ENCODE peak calls at places on chromosomes 13 and 19, in eight cellular contexts. L is midbrain, H is cardiac fibroblast, K is Kasumi-1, I is HCEC 1CT, G is neural crest cell, Y is heart left ventricle, X is cardiac muscle cell. T is an unnamed sample.

GRCh38 chr13:18949489-18949761 is 232.2 kb downstream of the TUBA3C start:
- DNase-seq in L (no peak), K (no peak), G (no peak), H (no peak), X (no peak), Y (no peak), I (no peak), T (no peak)

GRCh38 chr19:40960062-40960685 is 30.9 kb upstream of the CYP2B6 start:
- DNase-seq in H (no peak), X (no peak), L (no peak), K (no peak), Y (no peak), G (no peak), I (no peak), T (no peak)

GRCh38 chr19:17095141-17095919 is 19.8 kb downstream of the MYO9B start:
- DNase-seq in X (no peak), H (peak; percentile 98), L (no peak), Y (peak; percentile 73), K (no peak), G (no peak), I (peak; percentile 78), T (no peak)

GRCh38 chr13:69946443-69946955 is 161.1 kb upstream of the ATXN8OS start:
- DNase-seq in G (no peak), H (no peak), I (no peak), L (no peak), X (no peak), K (no peak), Y (no peak), T (no peak)

GRCh38 chr19:31350693-31351211 is 1.5 kb upstream of the TSHZ3 start:
- DNase-seq in X (peak; percentile 81), I (peak; percentile 58), H (peak; percentile 48), G (peak; percentile 41), L (peak; percentile 34), Y (peak; percentile 68), K (peak; percentile 15), T (no peak)

GRCh38 chr19:14562660-14563589 is 8.9 kb downstream of the NDUFB7 start:
- DNase-seq in L (no peak), H (no peak), Y (no peak), G (no peak), K (no peak), I (no peak), X (no peak), T (no peak)

GRCh38 chr13:58452123-58452623 is 820.6 kb downstream of the PCDH17 start:
- DNase-seq in G (no peak), Y (no peak), X (no peak), I (no peak), K (no peak), H (no peak), L (no peak), T (peak; percentile 96)

GRCh38 chr13:113989585-113990300 is 15.9 kb upstream of the C13orf46 start:
- DNase-seq in Y (peak; percentile 9), L (no peak), X (no peak), G (no peak), I (no peak), H (no peak), K (peak; percentile 66), T (no peak)

GRCh38 chr19:54164369-54165068 is 5.0 kb upstream of the LENG1 start:
- DNase-seq in K (no peak), L (no peak), H (peak; percentile 64), X (peak; percentile 70), G (peak; percentile 44), Y (peak; percentile 82), I (no peak), T (no peak)

GRCh38 chr19:54561840-54562239 is 11.8 kb upstream of the LILRA2 start:
- DNase-seq in X (no peak), K (no peak), G (no peak), Y (no peak), L (no peak), I (no peak), H (no peak), T (no peak)